ENCODE peak calls at places on chromosomes 1 and 21, in ten cellular contexts. K is left ventricle myocardium inferior, F is A673, N is ascending aorta, E is cardiac fibroblast, D is endothelial cell, Q is MM.1S, L is thyroid gland, J is AG04449, T is lower leg skin. M is an unnamed sample.

GRCh38 chr1:8040586-8040985 is 14.5 kb upstream of the ERRFI1 start:
- DNase-seq in K (peak; percentile 53), F (peak; percentile 88), N (peak; percentile 50), E (peak; percentile 98), D (no peak), Q (no peak), L (peak; percentile 88), J (peak; percentile 90), T (peak; percentile 82), M (peak; percentile 82)

GRCh38 chr1:50611675-50612074 is 188.4 kb upstream of the DMRTA2 start:
- DNase-seq in K (no peak), F (no peak), N (no peak), E (no peak), D (no peak), Q (no peak), L (no peak), J (no peak), T (no peak), M (no peak)

GRCh38 chr1:115437146-115437639 is 99.1 kb upstream of the NGF start:
- DNase-seq in K (no peak), F (no peak), N (no peak), E (no peak), D (no peak), Q (no peak), L (no peak), J (no peak), T (no peak), M (no peak)

GRCh38 chr1:175088523-175088922 is 20.9 kb downstream of the TNN start:
- DNase-seq in K (no peak), F (no peak), N (no peak), E (no peak), D (no peak), Q (no peak), L (no peak), J (no peak), T (no peak), M (no peak)

GRCh38 chr1:226425431-226426031 is 17.6 kb upstream of the PARP1 start:
- DNase-seq in K (no peak), F (no peak), N (no peak), E (no peak), D (no peak), Q (no peak), L (no peak), J (no peak), T (no peak), M (no peak)

GRCh38 chr1:3560199-3560955 is 50.9 kb downstream of the MEGF6 start:
- DNase-seq in K (no peak), F (no peak), N (no peak), E (no peak), D (no peak), Q (no peak), L (no peak), J (no peak), T (no peak), M (no peak)

GRCh38 chr21:37564924-37565529 is 198.5 kb downstream of the DYRK1A start:
- DNase-seq in K (no peak), F (no peak), N (no peak), E (no peak), D (no peak), Q (no peak), L (no peak), J (no peak), T (no peak), M (no peak)

GRCh38 chr1:221687731-221688487 is 54.0 kb downstream of the DUSP10 start:
- DNase-seq in K (no peak), F (no peak), N (no peak), E (no peak), D (no peak), Q (no peak), L (no peak), J (no peak), T (no peak), M (no peak)

GRCh38 chr1:27018316-27018715 is 5.7 kb upstream of the TENT5B start:
- DNase-seq in K (no peak), F (no peak), N (no peak), E (no peak), D (no peak), Q (no peak), L (no peak), J (no peak), T (no peak), M (no peak)

GRCh38 chr21:25790122-25790951 is 55.6 kb downstream of the GABPA start:
- DNase-seq in K (no peak), F (peak; percentile 79), N (no peak), E (peak; percentile 56), D (no peak), Q (peak; percentile 66), L (no peak), J (no peak), T (no peak), M (no peak)

GRCh38 chr21:25788677-25789076 is 53.9 kb downstream of the GABPA start:
- DNase-seq in K (no peak), F (no peak), N (no peak), E (no peak), D (no peak), Q (no peak), L (no peak), J (no peak), T (no peak), M (no peak)

GRCh38 chr21:25791321-25791720 is 56.5 kb downstream of the GABPA start:
- DNase-seq in K (no peak), F (peak; percentile 37), N (no peak), E (no peak), D (no peak), Q (no peak), L (no peak), J (no peak), T (no peak), M (no peak)
- TF ChIP-seq CTCF in K (no peak), F (peak; percentile 34), N (no peak), E (no peak), D (no peak), Q (no peak), L (no peak), J (no peak), T (no peak), M (no peak)

DNA sequence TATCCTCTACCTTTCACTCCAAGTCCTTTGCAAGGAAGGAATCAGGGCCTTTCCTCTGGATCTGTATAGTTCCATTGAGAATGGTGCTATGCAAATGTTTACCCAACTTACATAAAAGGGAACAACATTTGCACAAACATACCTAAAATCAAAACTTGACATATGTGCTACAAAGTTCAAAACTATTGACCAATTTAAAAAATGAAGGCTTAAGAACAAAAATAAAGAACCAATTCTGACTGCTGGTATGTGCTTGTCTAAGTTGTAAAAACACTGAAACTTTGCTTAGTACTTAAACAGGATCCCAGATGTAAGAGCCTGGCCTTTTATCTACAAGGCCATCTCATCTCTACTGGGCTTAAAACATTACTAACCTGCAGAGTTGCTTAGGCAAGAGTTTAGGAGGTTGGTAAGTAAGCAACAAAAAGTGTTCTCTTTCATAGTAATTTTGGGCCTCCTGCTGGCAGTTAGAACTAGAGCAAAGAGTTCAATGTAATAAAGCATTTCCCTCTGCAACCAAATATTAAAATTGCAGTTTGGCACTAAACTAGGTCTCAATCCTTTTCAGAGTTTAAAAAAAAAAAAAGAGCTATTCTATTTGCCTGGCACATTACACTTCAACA is 2.0 kb downstream of the SCMH1 start:
- DNase-seq in K (no peak), F (peak; percentile 71), N (no peak), E (peak; percentile 75), D (no peak), Q (peak; percentile 49), L (no peak), J (peak; percentile 31), T (no peak), M (no peak)
- TF ChIP-seq CTCF in K (peak; percentile 41), F (peak; percentile 39), N (peak; percentile 21), E (peak; percentile 51), D (no peak), Q (peak; percentile 28), L (no peak), J (peak; percentile 37), T (no peak), M (peak; percentile 34)

GRCh38 chr1:160415696-160416298 is 15.4 kb downstream of the VANGL2 start:
- DNase-seq in K (no peak), F (no peak), N (no peak), E (no peak), D (no peak), Q (no peak), L (no peak), J (no peak), T (no peak), M (no peak)

GRCh38 chr1:160413716-160414115 is 13.4 kb downstream of the VANGL2 start:
- DNase-seq in K (no peak), F (no peak), N (no peak), E (no peak), D (no peak), Q (no peak), L (no peak), J (no peak), T (no peak), M (no peak)

GRCh38 chr1:160414836-160415235 is 14.5 kb downstream of the VANGL2 start:
- DNase-seq in K (no peak), F (no peak), N (no peak), E (no peak), D (no peak), Q (no peak), L (no peak), J (no peak), T (peak; percentile 60), M (no peak)

GRCh38 chr1:160418483-160418882 is 18.1 kb downstream of the VANGL2 start:
- DNase-seq in K (no peak), F (no peak), N (no peak), E (no peak), D (no peak), Q (no peak), L (no peak), J (no peak), T (no peak), M (no peak)

DNA sequence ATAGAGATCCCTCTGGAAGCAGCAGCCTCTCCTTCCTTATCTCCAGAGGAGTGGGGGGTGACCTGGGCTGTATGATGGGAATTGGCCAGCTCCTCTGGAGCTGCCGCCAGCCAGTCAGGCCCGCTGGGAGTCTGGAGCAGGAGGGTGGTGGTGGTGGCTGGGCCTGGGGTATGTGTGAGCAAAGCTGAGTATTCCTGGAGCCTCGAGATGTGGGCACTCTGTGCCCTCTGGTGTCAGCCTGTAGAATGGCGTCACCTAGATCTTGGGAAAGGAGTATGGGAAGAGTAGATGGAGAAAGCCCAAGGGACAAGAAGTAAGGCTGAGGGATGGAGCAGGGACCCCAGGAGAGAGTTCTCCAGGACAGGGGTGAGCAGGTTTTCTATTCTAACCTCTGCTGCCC is 16.0 kb downstream of the VANGL2 start:
- DNase-seq in K (no peak), F (peak; percentile 50), N (no peak), E (peak; percentile 53), D (peak; percentile 45), Q (no peak), L (no peak), J (no peak), T (no peak), M (no peak)
- TF ChIP-seq CTCF in K (peak; percentile 35), F (peak; percentile 56), N (no peak), E (peak; percentile 53), D (peak; percentile 33), Q (peak; percentile 40), L (no peak), J (peak; percentile 62), T (no peak), M (no peak)

DNA sequence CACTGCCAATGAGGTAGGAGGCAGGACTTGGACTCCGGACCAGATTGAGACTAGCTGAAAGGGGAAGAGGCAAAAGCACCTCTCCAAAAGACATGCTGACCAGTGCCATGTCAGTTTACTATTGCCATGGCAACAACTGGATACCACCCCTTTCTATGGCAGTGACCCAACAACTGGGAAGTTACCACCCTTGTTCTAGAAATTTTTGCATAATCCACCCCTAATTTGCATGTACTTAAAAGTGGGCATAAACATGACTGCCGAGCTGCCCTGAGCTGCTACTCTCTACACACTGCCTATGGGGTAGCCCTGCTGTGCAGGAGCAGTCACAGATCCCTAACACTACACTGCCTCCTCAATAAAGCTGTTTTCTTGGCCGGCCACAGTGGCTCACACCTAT is 19.0 kb upstream of the SLC6A9 start:
- DNase-seq in K (no peak), F (peak; percentile 58), N (no peak), E (peak; percentile 77), D (no peak), Q (no peak), L (no peak), J (no peak), T (no peak), M (no peak)
- TF ChIP-seq CTCF in K (no peak), F (no peak), N (no peak), E (no peak), D (no peak), Q (no peak), L (no peak), J (no peak), T (no peak), M (no peak)